ENCODE peak calls at places on chromosome 7, in eight cellular contexts. T is endothelial cell; Z is hypothalamus; E is stimulated activated CD8-positive, alpha-beta memory T cell treated with anti-CD3 and anti-CD28 coated beads, Interleukin-7, amount 100 ng/mL, for 1 hour; N is transverse colon; X is cardiac muscle cell; V is cerebellar cortex; F is HFFc6. D is an unnamed sample.

GRCh38 chr7:76071316-76072242 is 23.7 kb downstream of the MDH2 start:
- DNase-seq in F (no peak), X (peak), V (no peak), E (no peak), Z (no peak), T (no peak), N (peak), D (no peak)

GRCh38 chr7:107697246-107698044 is 36.8 kb downstream of the SLC26A4 start:
- DNase-seq in E (no peak), F (no peak), Z (no peak), N (no peak), T (no peak), V (peak), X (no peak), D (no peak)

GRCh38 chr7:148084138-148084537 is 506.4 kb upstream of the C7orf33 start:
- DNase-seq in V (peak), X (peak), E (no peak), T (peak), N (peak), Z (peak), F (peak), D (peak)

GRCh38 chr7:131087756-131088658 is 239.7 kb upstream of the MKLN1 start:
- DNase-seq in F (no peak), N (no peak), E (no peak), Z (no peak), X (no peak), V (no peak), T (no peak), D (no peak)

GRCh38 chr7:121351682-121352081 is 22.9 kb downstream of the WNT16 start:
- DNase-seq in T (no peak), F (no peak), E (no peak), V (no peak), X (no peak), N (no peak), Z (no peak), D (peak)

GRCh38 chr7:130927062-130927461 is 193.1 kb upstream of the KLF14 start:
- DNase-seq in V (no peak), T (no peak), X (no peak), E (no peak), N (no peak), Z (no peak), F (no peak), D (no peak)

GRCh38 chr7:50610521-50611277 is 45.5 kb upstream of the DDC start:
- DNase-seq in V (no peak), N (no peak), E (no peak), Z (no peak), X (no peak), F (peak), T (no peak), D (peak)

GRCh38 chr7:41315764-41316163 is 387.1 kb downstream of the INHBA start:
- DNase-seq in E (no peak), T (peak), N (peak), F (no peak), X (no peak), V (no peak), Z (no peak), D (no peak)

GRCh38 chr7:44466300-44467216 is 23.9 kb downstream of the NUDCD3 start:
- DNase-seq in V (no peak), X (no peak), F (peak), T (no peak), E (no peak), N (no peak), Z (no peak), D (no peak)

GRCh38 chr7:127983804-127984332 is 47.4 kb downstream of the LRRC4 start:
- DNase-seq in V (no peak), X (no peak), N (no peak), E (no peak), Z (no peak), T (no peak), F (peak), D (no peak)

GRCh38 chr7:41886257-41886905 is 183.5 kb upstream of the INHBA start:
- DNase-seq in T (no peak), V (no peak), X (no peak), F (peak), E (no peak), N (peak), Z (no peak), D (peak)

GRCh38 chr7:44325811-44326241 is 432 bp upstream of the CAMK2B start:
- DNase-seq in X (peak), N (no peak), E (no peak), T (no peak), Z (no peak), F (no peak), V (peak), D (peak)

GRCh38 chr7:20316706-20317105 is 14.0 kb upstream of the ITGB8 start:
- DNase-seq in F (no peak), E (no peak), X (no peak), V (no peak), T (no peak), N (no peak), Z (no peak), D (no peak)

GRCh38 chr7:53246974-53247373 is 211.5 kb downstream of the POM121L12 start:
- DNase-seq in V (no peak), X (no peak), E (no peak), T (no peak), Z (no peak), N (no peak), F (no peak), D (no peak)

GRCh38 chr7:91565499-91566331 is 301.5 kb downstream of the FZD1 start:
- DNase-seq in X (no peak), T (no peak), N (no peak), Z (no peak), E (no peak), V (peak), F (no peak), D (no peak)

GRCh38 chr7:45710271-45711160 is 136.3 kb downstream of the ADCY1 start:
- DNase-seq in E (no peak), T (no peak), F (no peak), X (no peak), V (no peak), Z (no peak), N (no peak), D (no peak)

GRCh38 chr7:132738254-132738653 is 162.0 kb upstream of the PLXNA4 start:
- DNase-seq in X (no peak), E (no peak), V (no peak), Z (no peak), F (peak), N (no peak), T (no peak), D (peak)

GRCh38 chr7:121604627-121605296 is 208.7 kb upstream of the FAM3C start:
- DNase-seq in N (no peak), Z (no peak), V (no peak), E (no peak), X (no peak), T (no peak), F (no peak), D (peak)

GRCh38 chr7:47198159-47198558 is 383.8 kb downstream of the TNS3 start:
- DNase-seq in N (no peak), Z (no peak), X (no peak), E (no peak), F (no peak), T (no peak), V (no peak), D (peak)

GRCh38 chr7:2247141-2247985 is 5.3 kb downstream of the NUDT1 start:
- DNase-seq in X (peak), N (no peak), E (no peak), F (no peak), T (peak), Z (no peak), V (peak), D (peak)

GRCh38 chr7:158815046-158815445 is 14.3 kb downstream of the ESYT2 start:
- DNase-seq in X (peak), V (peak), N (no peak), E (no peak), F (no peak), T (no peak), Z (no peak), D (no peak)

GRCh38 chr7:68185641-68186040 is 1189.0 kb downstream of the TYW1 start:
- DNase-seq in E (no peak), T (no peak), N (no peak), V (no peak), X (no peak), Z (no peak), F (no peak), D (no peak)